ENCODE peak calls at places on chromosomes 2 and 18, in five cellular contexts. R is upper lobe of left lung, N is WERI-Rb-1, H is fibroblast of lung, Z is keratinocyte. C is an unnamed sample. For H3K36me3, the result is how much of the 10 kb centered on the place peaks cover.

GRCh38 chr2:135667045-135667444 is 74.6 kb upstream of the UBXN4 start:
- DNase-seq in H (peak), R (no peak), Z (no peak), N (no peak), C (no peak)

GRCh38 chr2:230000118-230000841 is 68.4 kb downstream of the SLC16A14 start:
- DNase-seq in R (no peak), H (no peak), Z (no peak), N (no peak), C (no peak)

GRCh38 chr18:26335139-26335933 is 109.1 kb downstream of the TAF4B start:
- DNase-seq in H (peak), R (no peak), N (no peak), Z (no peak), C (no peak)

GRCh38 chr2:20156826-20157605 is 67.9 kb downstream of the SDC1 start:
- DNase-seq in N (no peak), Z (no peak), R (no peak), H (no peak), C (no peak)

GRCh38 chr2:237566401-237567235 is at the start of gene PRLH:
- DNase-seq in H (no peak), Z (no peak), N (no peak), R (no peak), C (no peak)

GRCh38 chr2:181798022-181798421 is 93.5 kb upstream of the ITPRID2 start:
- DNase-seq in H (no peak), Z (no peak), R (no peak), N (no peak), C (no peak)

GRCh38 chr2:167127135-167127534 is 238.9 kb downstream of the XIRP2 start:
- DNase-seq in N (peak), Z (no peak), R (no peak), H (peak), C (no peak)

GRCh38 chr2:42089340-42089925 is 41.6 kb downstream of the PKDCC start:
- DNase-seq in R (peak), Z (no peak), H (peak), N (peak), C (no peak)

GRCh38 chr18:55862693-55863485 is 274.9 kb upstream of the TCF4 start:
- DNase-seq in Z (no peak), R (no peak), H (no peak), N (no peak), C (no peak)

GRCh38 chr18:23355206-23355605 is 97.9 kb upstream of the RIOK3 start:
- DNase-seq in R (no peak), Z (no peak), N (no peak), H (no peak), C (no peak)

GRCh38 chr2:173288561-173288960 is 66.1 kb upstream of the CDCA7 start:
- DNase-seq in Z (no peak), R (no peak), H (peak), N (no peak), C (peak)

GRCh38 chr2:3534251-3534814 is 15.0 kb upstream of the ADI1 start:
- DNase-seq in Z (no peak), R (peak), N (no peak), H (no peak), C (no peak)

GRCh38 chr2:239383796-239384156 is 17.0 kb downstream of the HDAC4 start:
- DNase-seq in R (no peak), N (no peak), Z (no peak), H (no peak), C (no peak)

GRCh38 chr18:74066018-74066417 is 81.6 kb downstream of the FBXO15 start:
- DNase-seq in N (no peak), H (no peak), R (no peak), Z (no peak), C (no peak)

GRCh38 chr2:239161711-239162140 is 239.1 kb downstream of the HDAC4 start:
- DNase-seq in N (no peak), R (no peak), Z (no peak), H (no peak), C (no peak)

GRCh38 chr2:217138284-217138683 is 278.4 kb upstream of the TNP1 start:
- DNase-seq in R (no peak), Z (no peak), N (no peak), H (no peak), C (no peak)

GRCh38 chr2:212842544-212843185 is 304.1 kb upstream of the ERBB4 start:
- DNase-seq in H (peak), R (no peak), Z (peak), N (no peak), C (no peak)

GRCh38 chr2:179596018-179596417 is 265.4 kb downstream of the ZNF385B start:
- DNase-seq in N (no peak), Z (peak), H (peak), R (no peak), C (peak)

GRCh38 chr2:196413821-196414274 is 225.7 kb upstream of the CCDC150 start:
- DNase-seq in R (no peak), H (no peak), N (no peak), Z (no peak), C (peak)

GRCh38 chr2:218169757-218170546 is 3.2 kb upstream of the CXCR1 start:
- DNase-seq in N (no peak), H (peak), Z (no peak), R (no peak), C (no peak)

GRCh38 chr2:98454500-98455235 is 10.0 kb downstream of the INPP4A start:
- DNase-seq in R (no peak), Z (no peak), N (no peak), H (peak), C (no peak)

GRCh38 chr2:227774011-227774624 is 28.4 kb downstream of the SCYGR8 start:
- DNase-seq in Z (no peak), H (no peak), N (peak), R (no peak), C (no peak)

GRCh38 chr2:227862227-227862740 is 9.1 kb upstream of the DAW1 start:
- DNase-seq in R (no peak), N (no peak), Z (peak), H (peak), C (no peak)

GRCh38 chr18:9066358-9066757 is 36.1 kb upstream of the NDUFV2 start:
- DNase-seq in R (no peak), Z (no peak), H (no peak), N (no peak), C (no peak)

GRCh38 chr18:2538236-2538635 is 33.1 kb downstream of the METTL4 start:
- DNase-seq in H (no peak), N (no peak), Z (no peak), R (no peak), C (no peak)

GRCh38 chr2:16130906-16131400 is 190.6 kb downstream of the MYCN start:
- DNase-seq in H (no peak), Z (no peak), R (no peak), N (no peak), C (no peak)

GRCh38 chr2:174618179-174618578 is 20.6 kb upstream of the WIPF1 start:
- DNase-seq in Z (no peak), H (no peak), N (no peak), R (no peak), C (no peak)

GRCh38 chr18:10579079-10579867 is 53.4 kb downstream of the NAPG start:
- DNase-seq in N (no peak), H (peak), Z (no peak), R (peak), C (no peak)

DNA sequence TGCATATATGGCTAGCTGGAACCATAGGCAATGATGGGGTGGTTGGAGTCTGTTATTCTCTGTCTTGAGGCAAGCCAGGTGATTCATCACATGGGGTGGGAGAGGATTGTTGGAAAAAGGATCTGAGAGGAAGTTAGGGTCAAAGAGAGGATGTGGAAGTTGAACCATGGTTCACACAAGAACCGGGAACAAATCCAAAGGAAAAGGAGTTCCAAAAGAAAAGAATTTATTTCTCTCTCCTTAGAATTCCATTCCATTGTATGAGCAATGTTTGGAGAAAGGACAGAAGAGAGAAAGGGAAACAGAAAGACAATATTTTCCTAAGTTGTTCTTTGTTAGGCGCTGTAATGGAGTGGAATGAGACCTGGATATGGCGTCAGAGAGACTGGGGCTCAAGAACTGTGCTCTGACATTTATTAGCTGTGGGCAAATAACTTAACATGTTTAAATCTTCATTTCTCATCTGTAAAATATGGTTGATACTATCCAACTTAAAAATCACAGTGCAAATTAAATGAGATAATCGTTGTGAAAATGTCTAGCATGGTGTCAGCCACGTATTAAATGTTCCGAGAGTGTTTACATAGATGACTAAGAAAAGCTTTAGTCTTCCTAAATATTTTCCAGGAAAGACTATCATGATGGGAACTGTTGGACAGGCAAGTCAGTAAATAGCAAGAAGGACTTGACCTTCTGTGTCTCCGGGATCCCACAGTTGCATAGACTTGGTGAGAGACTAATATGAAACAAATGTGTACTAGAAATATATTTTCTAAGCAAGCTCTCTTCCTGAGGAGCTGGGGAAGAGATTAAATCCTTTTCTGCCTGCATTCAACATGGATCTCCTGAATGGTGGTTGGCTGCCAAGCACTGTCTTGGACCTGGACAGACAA is 71.4 kb downstream of the TRIB2 start:
- DNase-seq in H (peak), N (no peak), Z (no peak), R (no peak), C (no peak)
- H3K4me3 ChIP-seq in H (no peak), N (no peak), Z (no peak), R (no peak), C (no peak)

DNA sequence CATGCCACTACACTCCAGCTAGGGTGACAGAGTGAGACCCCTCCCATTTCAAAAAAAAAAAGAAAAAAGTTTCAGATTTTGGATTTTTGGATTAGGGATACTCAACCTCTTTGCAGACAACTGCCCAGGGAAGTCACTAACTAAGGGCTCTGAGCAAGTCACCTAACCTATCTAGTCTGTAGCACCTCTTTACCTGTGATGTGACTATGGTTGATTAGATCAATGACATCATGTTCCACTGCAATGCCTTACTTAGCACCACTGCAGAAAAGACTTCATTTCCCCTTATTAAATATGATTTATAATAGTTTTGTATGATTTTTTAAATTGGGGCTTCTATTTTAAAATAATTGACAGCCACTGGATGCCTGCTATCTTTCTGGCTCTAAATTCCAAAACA is 41.2 kb downstream of the CUL3 start:
- DNase-seq in Z (no peak), R (no peak), H (no peak), N (no peak), C (no peak)
- H3K36me3 ChIP-seq in Z (under half), R (under half), H (under half), N (under half), C (under half)

GRCh38 chr2:47872941-47873340 is 33.4 kb downstream of the FBXO11 start:
- DNase-seq in H (no peak), Z (no peak), R (no peak), N (no peak), C (no peak)
- TF ChIP-seq CTCF in H (no peak), Z (no peak), R (no peak), N (no peak), C (no peak)

GRCh38 chr2:78541088-78541450 is 484.4 kb upstream of the REG3G start:
- DNase-seq in H (no peak), R (no peak), N (no peak), Z (no peak), C (no peak)
- H3K4me3 ChIP-seq in H (no peak), R (no peak), N (no peak), Z (no peak), C (peak)

GRCh38 chr2:60536716-60537115 is 16.7 kb downstream of the BCL11A start:
- DNase-seq in R (no peak), Z (no peak), H (no peak), N (no peak), C (no peak)
- H3K36me3 ChIP-seq in R (under half), Z (under half), H (under half), N (under half), C (under half)

GRCh38 chr2:207516206-207516605 is 13.6 kb upstream of the CREB1 start:
- DNase-seq in Z (no peak), R (no peak), N (no peak), H (peak), C (no peak)
- TF ChIP-seq CTCF in Z (no peak), R (no peak), N (no peak), H (no peak), C (no peak)

DNA sequence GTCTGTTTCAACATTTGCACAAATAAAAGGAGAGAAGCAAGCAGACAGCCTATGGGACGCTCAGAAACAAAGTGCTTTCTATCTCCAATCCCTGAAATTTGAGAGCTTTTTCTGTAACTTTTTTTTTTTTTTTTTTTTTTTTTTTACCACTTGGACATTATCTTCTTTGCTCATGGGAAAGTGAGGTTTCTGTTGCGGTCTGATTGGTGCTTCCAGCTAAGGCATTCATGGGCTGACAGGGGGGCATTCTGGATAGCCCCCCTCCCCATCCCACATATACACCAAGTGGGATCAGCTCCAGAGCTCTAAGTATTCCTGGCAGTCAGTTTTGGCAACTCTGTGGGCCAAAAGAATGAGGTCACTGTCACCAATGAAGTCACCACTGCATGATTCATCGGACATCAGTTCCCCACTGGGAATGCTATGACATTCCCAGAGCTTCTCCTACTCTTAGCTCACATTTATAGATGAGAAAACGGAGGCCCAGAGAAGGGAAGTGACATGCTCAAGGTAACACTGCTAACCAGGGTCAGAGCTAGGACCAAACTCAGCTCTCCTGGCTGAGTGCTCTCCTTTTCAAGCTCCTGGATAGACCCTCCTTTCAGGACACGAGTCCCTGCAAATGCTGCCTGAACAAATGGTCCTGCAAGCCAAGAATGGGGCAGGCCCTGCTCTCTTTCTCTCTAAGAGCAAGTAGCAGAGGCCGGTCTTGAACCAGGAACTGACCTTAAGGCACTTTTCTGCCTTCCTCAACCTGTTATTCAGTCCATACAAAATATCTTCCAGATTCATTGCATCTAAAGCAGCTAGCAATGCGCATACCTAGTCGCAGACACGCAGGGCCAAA is 61.4 kb downstream of the TMEM247 start:
- DNase-seq in H (peak), Z (no peak), N (no peak), R (no peak), C (peak)
- H3K4me3 ChIP-seq in H (no peak), Z (no peak), N (no peak), R (no peak), C (no peak)

GRCh38 chr2:10580170-10580539 is 109.6 kb downstream of the NOL10 start:
- DNase-seq in H (no peak), Z (no peak), N (no peak), R (no peak), C (no peak)
- H3K36me3 ChIP-seq in H (under half), Z (under half), N (under half), R (under half), C (under half)

GRCh38 chr18:48605408-48605845 is 66.6 kb downstream of the CTIF start:
- DNase-seq in N (peak), R (no peak), H (no peak), Z (no peak), C (no peak)
- TF ChIP-seq CTCF in N (peak), R (no peak), H (no peak), Z (peak), C (peak)

GRCh38 chr2:12950174-12950573 is 233.4 kb downstream of the TRIB2 start:
- DNase-seq in H (no peak), N (no peak), Z (no peak), R (no peak), C (no peak)

GRCh38 chr2:12949406-12949805 is 232.7 kb downstream of the TRIB2 start:
- DNase-seq in Z (no peak), R (no peak), N (no peak), H (no peak), C (no peak)

GRCh38 chr2:12948963-12949353 is 232.2 kb downstream of the TRIB2 start:
- DNase-seq in R (no peak), N (no peak), H (no peak), Z (no peak), C (no peak)

GRCh38 chr2:12951657-12951973 is 234.9 kb downstream of the TRIB2 start:
- DNase-seq in Z (no peak), H (no peak), R (no peak), N (no peak), C (no peak)

DNA sequence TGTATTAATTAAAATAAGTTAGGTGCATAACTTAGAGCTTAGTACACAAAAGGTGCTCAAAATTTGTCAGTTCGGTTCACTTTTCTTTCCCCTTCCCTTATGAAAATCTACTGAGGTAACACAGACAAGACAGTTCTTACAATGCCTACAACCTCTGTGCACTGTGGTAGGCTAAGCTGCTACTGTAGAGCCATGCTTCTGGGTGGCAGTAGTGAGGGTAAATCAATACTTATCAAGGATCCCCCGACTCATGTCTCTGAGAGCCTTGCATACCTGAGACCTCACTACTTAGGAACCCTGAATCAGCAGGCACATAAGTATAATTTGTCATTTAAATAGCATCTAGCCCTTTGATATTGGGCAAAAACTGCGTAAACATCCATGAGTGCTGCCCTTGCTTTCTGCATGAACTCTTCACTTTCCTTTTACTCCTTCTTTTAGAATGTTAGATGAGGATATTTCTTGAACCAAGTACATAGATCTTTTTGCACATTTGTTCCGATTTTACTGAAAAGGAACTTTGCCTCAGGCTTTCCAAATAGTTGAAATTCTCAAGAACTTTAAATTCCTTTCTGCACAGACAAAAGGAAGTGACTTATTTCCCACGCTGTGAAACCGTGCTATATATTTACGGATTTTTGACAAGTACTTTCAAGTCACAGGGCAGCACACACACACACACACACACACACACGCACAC is 234.4 kb downstream of the TRIB2 start:
- DNase-seq in H (no peak), R (no peak), N (no peak), Z (no peak), C (peak)
- H3K4me3 ChIP-seq in H (no peak), R (no peak), N (no peak), Z (no peak), C (no peak)

C was measured in kidney epithelial cell.